ENCODE peak calls at places on chromosome 13, in five cellular contexts. T, M, D, N and Y are unnamed samples.

GRCh38 chr13:47564041-47564440 is 437.0 kb downstream of the SUCLA2 start:
- DNase-seq in N (no peak), T (no peak), M (no peak), D (no peak), Y (no peak)

GRCh38 chr13:44760434-44760833 is 184.3 kb upstream of the TSC22D1 start:
- DNase-seq in D (no peak), T (no peak), M (no peak), N (no peak), Y (no peak)

GRCh38 chr13:51924756-51925544 is 63.2 kb downstream of the CCDC70 start:
- DNase-seq in M (no peak), N (no peak), D (no peak), T (no peak), Y (no peak)

GRCh38 chr13:24905242-24905641 is 141.3 kb downstream of the RNF17 start:
- DNase-seq in M (no peak), D (no peak), N (peak), T (no peak), Y (no peak)

GRCh38 chr13:38980628-38981078 is 10.0 kb downstream of the STOML3 start:
- DNase-seq in M (no peak), T (no peak), N (no peak), D (no peak), Y (no peak)

GRCh38 chr13:24220086-24220703 is 59.7 kb downstream of the SPATA13 start:
- DNase-seq in T (no peak), N (peak), D (peak), M (no peak), Y (no peak)

GRCh38 chr13:52846567-52847321 is 1.7 kb downstream of the PCDH8 start:
- DNase-seq in N (no peak), T (peak), M (no peak), D (peak), Y (peak)

GRCh38 chr13:69296130-69296529 is 811.5 kb upstream of the ATXN8OS start:
- DNase-seq in N (no peak), D (no peak), M (no peak), T (no peak), Y (no peak)

GRCh38 chr13:50850445-50850844 is 7.0 kb upstream of the DLEU7 start:
- DNase-seq in T (no peak), N (no peak), D (no peak), M (no peak), Y (no peak)

GRCh38 chr13:50015263-50015662 is at the start of gene KCNRG:
- DNase-seq in N (no peak), M (no peak), T (no peak), D (no peak), Y (no peak)

GRCh38 chr13:43230989-43231388 is 207.6 kb downstream of the DNAJC15 start:
- DNase-seq in D (no peak), N (no peak), M (no peak), T (no peak), Y (no peak)

GRCh38 chr13:48125794-48126228 is 30.9 kb upstream of the MED4 start:
- DNase-seq in T (no peak), M (no peak), N (no peak), D (peak), Y (no peak)

GRCh38 chr13:50403311-50403710 is 388.1 kb downstream of the KCNRG start:
- DNase-seq in T (no peak), D (no peak), N (no peak), M (no peak), Y (peak)

GRCh38 chr13:59472134-59472533 is 691.6 kb downstream of the DIAPH3 start:
- DNase-seq in N (no peak), M (no peak), T (no peak), D (no peak), Y (no peak)

GRCh38 chr13:102944821-102945220 is 99.0 kb downstream of the ERCC5 start:
- DNase-seq in N (no peak), T (no peak), M (no peak), D (no peak), Y (no peak)

GRCh38 chr13:43744630-43745029 is 42.1 kb downstream of the ENOX1 start:
- DNase-seq in N (no peak), D (no peak), T (no peak), M (no peak), Y (no peak)

GRCh38 chr13:102825921-102826706 is 19.7 kb upstream of the ERCC5 start:
- DNase-seq in M (no peak), D (no peak), T (no peak), N (peak), Y (no peak)

GRCh38 chr13:41597348-41598041 is 140.1 kb downstream of the RGCC start:
- DNase-seq in D (no peak), N (no peak), M (no peak), T (no peak), Y (no peak)

GRCh38 chr13:30319703-30320102 is 12.4 kb upstream of the KATNAL1 start:
- DNase-seq in D (no peak), M (no peak), N (no peak), T (no peak), Y (no peak)

GRCh38 chr13:66780814-66781213 is 449.3 kb downstream of the PCDH9 start:
- DNase-seq in M (no peak), T (no peak), N (peak), D (no peak), Y (no peak)

GRCh38 chr13:101455863-101456262 is 3.4 kb downstream of the ITGBL1 start:
- DNase-seq in D (no peak), N (peak), T (no peak), M (no peak), Y (no peak)

GRCh38 chr13:90070837-90071525 is 1276.5 kb upstream of the MIR17HG start:
- DNase-seq in N (no peak), M (no peak), D (no peak), T (no peak), Y (no peak)

GRCh38 chr13:107568181-107568580 is 647.2 kb downstream of the LIG4 start:
- DNase-seq in D (no peak), N (no peak), M (no peak), T (no peak), Y (no peak)

GRCh38 chr13:34617684-34618083 is 324.4 kb upstream of the NBEA start:
- DNase-seq in M (no peak), D (no peak), N (no peak), T (no peak), Y (no peak)

GRCh38 chr13:101640797-101641400 is 188.4 kb downstream of the ITGBL1 start:
- DNase-seq in T (no peak), N (peak), M (no peak), D (no peak), Y (no peak)

DNA sequence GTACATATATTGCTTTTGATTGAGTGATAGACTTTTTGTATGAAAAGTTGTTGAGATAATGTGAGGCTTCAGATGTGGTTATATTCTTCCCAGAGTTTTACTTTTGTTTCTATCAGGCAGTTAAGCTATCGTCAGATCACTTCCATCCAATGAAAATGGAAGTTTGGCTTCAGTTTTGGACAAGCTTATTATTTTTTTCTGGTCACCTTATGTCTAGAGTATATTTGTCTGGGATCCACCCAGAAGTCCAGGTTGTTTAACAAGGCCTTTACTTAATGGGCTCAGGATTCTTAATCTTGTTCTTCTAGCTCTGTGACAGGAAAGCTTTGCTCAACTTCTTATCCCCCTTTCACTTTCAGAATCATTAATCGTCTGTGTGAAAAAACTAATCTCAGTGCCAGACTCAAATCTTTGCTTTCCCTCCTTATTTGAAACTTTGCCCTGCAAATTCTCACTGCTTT is 150.9 kb downstream of the PDS5B start:
- DNase-seq in M (no peak), D (no peak), N (no peak), T (no peak), Y (no peak)
- H3K4me3 ChIP-seq in M (peak), D (peak), N (no peak), T (peak), Y (peak)

GRCh38 chr13:98474761-98475160 is 102.1 kb downstream of the STK24 start:
- DNase-seq in M (no peak), D (no peak), N (no peak), T (no peak), Y (no peak)

GRCh38 chr13:98475521-98475920 is 101.4 kb downstream of the STK24 start:
- DNase-seq in N (no peak), M (no peak), D (no peak), T (no peak), Y (peak)

GRCh38 chr13:98474292-98474691 is 102.6 kb downstream of the STK24 start:
- DNase-seq in N (no peak), M (no peak), D (no peak), T (no peak), Y (no peak)

GRCh38 chr13:98476538-98476966 is 100.4 kb downstream of the STK24 start:
- DNase-seq in D (no peak), N (peak), T (peak), M (peak), Y (peak)

DNA sequence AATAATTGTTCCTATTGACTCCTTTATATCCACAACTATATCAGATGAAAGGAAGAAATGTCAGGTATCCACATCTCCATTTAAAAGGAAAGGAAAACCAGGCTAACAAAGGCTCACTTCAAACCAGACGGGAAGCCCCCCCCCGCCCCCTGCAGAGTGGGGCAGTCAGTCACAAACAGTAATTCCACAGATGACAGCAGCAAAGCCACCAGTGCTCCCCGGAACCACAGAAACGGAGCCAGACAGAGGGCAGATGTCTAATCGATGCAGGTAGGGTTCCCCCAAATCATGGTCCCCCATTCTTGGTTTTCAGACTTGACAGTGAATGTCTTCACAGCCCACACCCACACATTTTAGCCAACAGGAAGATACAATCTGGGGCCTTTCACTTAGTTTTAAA is 100.8 kb downstream of the STK24 start:
- DNase-seq in N (no peak), M (no peak), D (no peak), T (no peak), Y (no peak)
- H3K4me3 ChIP-seq in N (no peak), M (no peak), D (no peak), T (no peak), Y (no peak)

GRCh38 chr13:22121340-22121739 is 450.5 kb downstream of the FGF9 start:
- DNase-seq in T (no peak), M (no peak), N (no peak), D (no peak), Y (no peak)
- H3K4me3 ChIP-seq in T (no peak), M (no peak), N (no peak), D (no peak), Y (no peak)

GRCh38 chr13:112071011-112071901 is 4.3 kb downstream of the SOX1 start:
- DNase-seq in T (no peak), N (no peak), D (no peak), M (no peak), Y (no peak)

GRCh38 chr13:112072531-112073244 is 5.7 kb downstream of the SOX1 start:
- DNase-seq in M (no peak), T (no peak), D (peak), N (no peak), Y (no peak)

GRCh38 chr13:112073245-112074138 is 6.5 kb downstream of the SOX1 start:
- DNase-seq in D (no peak), N (no peak), M (peak), T (no peak), Y (no peak)

GRCh38 chr13:112069727-112070300 is 2.9 kb downstream of the SOX1 start:
- DNase-seq in M (no peak), D (no peak), N (no peak), T (no peak), Y (no peak)

GRCh38 chr13:112071902-112072530 is 5.1 kb downstream of the SOX1 start:
- DNase-seq in T (no peak), D (no peak), N (no peak), M (no peak), Y (no peak)
- H3K4me3 ChIP-seq in T (peak), D (peak), N (no peak), M (peak), Y (no peak)

DNA sequence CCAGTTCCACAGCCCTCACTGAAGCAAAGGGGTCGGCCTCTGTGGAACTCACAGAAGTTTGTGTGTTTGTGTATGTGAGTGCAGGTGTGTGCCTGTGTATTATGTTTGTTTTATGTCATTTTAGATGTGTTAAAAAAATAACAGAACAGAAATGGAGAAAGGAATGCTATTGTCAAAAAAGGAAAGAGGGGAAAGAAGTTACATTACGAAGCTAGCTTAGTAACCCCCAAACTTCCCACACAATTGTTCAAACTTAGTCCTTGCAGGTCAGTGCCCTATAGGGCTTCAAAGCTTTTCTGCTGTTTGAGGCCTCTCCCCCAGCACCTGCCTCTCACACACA is 1505.6 kb upstream of the SLC10A2 start:
- DNase-seq in M (no peak), T (no peak), D (no peak), N (no peak), Y (no peak)
- H3K4me3 ChIP-seq in M (no peak), T (no peak), D (no peak), N (no peak), Y (no peak)

GRCh38 chr13:99663185-99663825 is 162.0 kb downstream of the TM9SF2 start:
- DNase-seq in D (no peak), N (no peak), T (no peak), M (no peak), Y (no peak)

GRCh38 chr13:99660101-99660500 is 158.8 kb downstream of the TM9SF2 start:
- DNase-seq in M (no peak), T (no peak), N (no peak), D (no peak), Y (no peak)

GRCh38 chr13:99662678-99663077 is 161.4 kb downstream of the TM9SF2 start:
- DNase-seq in N (no peak), T (no peak), D (no peak), M (no peak), Y (no peak)

GRCh38 chr13:99663908-99664307 is 162.6 kb downstream of the TM9SF2 start:
- DNase-seq in D (no peak), M (no peak), N (no peak), T (no peak), Y (no peak)

DNA sequence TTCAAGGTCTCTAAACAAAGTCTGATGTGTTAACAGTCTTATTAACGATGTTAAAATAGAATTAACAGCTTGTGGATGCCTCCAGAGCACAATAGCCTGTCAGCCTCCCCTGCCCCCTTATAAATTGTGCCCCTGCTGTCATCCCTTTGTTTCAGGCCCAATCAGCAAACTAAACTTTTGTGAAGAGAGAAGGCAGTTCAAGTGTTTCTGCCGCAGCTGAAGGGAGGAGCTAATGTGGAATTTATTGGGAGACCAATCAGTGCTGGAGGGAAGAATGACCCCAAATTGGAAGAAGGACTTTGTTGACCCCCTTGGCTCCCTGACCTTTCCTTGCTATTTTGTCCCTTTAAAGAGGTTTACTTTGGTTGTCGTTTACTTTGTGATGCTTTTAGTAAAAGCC is 160.5 kb downstream of the TM9SF2 start:
- DNase-seq in M (no peak), D (no peak), T (no peak), N (no peak), Y (no peak)
- H3K4me3 ChIP-seq in M (no peak), D (no peak), T (no peak), N (no peak), Y (no peak)

GRCh38 chr13:110306340-110306959 is 507 bp downstream of the COL4A1 start:
- DNase-seq in N (no peak), D (no peak), T (no peak), M (peak), Y (no peak)
- H3K4me3 ChIP-seq in N (peak), D (peak), T (peak), M (peak), Y (peak)

DNA sequence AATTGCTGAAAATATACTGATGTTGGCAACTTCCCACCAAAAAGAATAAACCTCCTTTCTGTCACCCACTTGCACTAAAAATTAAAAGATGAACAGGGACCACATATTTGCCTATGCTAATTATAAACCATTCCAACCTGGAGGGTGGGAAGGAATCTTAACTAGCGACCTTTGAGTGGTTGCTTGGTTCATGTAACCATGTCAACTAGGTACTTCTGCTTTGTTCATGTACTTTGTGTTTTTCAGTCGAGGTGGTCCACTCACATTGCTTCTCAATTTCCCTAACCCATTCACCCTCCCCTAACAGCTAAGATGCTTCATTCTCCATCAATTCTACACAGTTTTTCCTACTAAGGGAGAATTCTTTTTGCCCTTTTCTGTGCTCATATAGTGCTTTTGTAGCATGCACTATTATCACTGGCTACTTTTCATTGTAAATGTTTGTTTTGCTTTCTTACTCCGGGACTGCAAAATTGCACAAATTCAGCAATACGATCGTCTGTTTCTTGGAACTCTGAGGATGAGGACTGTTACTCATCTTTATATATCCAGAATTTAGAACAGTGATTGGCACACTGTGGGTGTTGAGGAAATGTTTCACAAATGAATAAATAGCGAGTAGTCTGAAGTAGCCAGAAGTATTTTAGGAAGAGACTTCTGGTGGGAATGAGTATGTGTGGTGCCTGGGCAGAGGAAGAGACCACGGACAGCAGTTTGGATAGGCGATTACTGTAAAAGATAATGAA is 187.5 kb downstream of the GPC6 start:
- DNase-seq in N (no peak), D (no peak), T (no peak), M (no peak), Y (no peak)
- H3K4me3 ChIP-seq in N (no peak), D (no peak), T (no peak), M (no peak), Y (no peak)

GRCh38 chr13:75762066-75762937 is 126.2 kb downstream of the LMO7 start:
- DNase-seq in N (no peak), M (no peak), T (no peak), D (no peak), Y (no peak)
- H3K4me3 ChIP-seq in N (no peak), M (peak), T (peak), D (peak), Y (peak)

DNA sequence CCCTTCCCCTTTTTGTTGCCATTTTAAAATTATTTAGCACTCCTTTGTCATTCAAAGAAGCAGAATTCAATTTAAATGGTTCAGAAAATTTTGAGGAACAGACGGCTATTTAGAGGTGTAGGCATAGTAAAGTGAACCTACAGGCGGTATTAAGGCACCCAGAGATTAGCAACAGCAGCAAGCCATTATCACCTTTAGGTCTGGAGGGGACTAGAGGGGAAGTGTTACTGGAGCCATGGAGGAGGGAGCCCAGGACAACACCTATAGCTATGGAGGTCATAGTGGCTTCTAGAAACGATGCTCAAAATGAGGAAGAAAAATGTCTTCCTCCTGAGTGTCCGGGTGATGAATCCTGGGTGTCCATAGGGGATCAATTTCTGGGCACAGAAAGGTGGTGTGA is 25.8 kb upstream of the MBNL2 start:
- DNase-seq in M (no peak), N (no peak), D (no peak), T (no peak), Y (no peak)
- H3K4me3 ChIP-seq in M (no peak), N (no peak), D (no peak), T (no peak), Y (no peak)